ENCODE peak calls at places on chromosomes 7 and 10, in four cellular contexts. V is IMR-90, Z is HCT116, X is esophagus squamous epithelium. J is an unnamed sample.

GRCh38 chr7:95976369-95976768 is 204.0 kb downstream of the DYNC1I1 start:
- DNase-seq in X (no peak), V (no peak), Z (no peak), J (no peak)

GRCh38 chr7:19369182-19369581 is 224.0 kb upstream of the FERD3L start:
- DNase-seq in X (no peak), V (no peak), Z (no peak), J (no peak)

GRCh38 chr7:67022501-67022900 is 25.9 kb downstream of the TYW1 start:
- DNase-seq in Z (no peak), X (no peak), V (no peak), J (no peak)

GRCh38 chr10:48742891-48743845 is 58.5 kb downstream of the WDFY4 start:
- DNase-seq in Z (no peak), X (no peak), V (no peak), J (peak; percentile 3)

GRCh38 chr7:28570970-28571288 is 158.6 kb downstream of the CREB5 start:
- DNase-seq in V (peak; percentile 56), Z (no peak), X (no peak), J (no peak)

GRCh38 chr10:58023341-58024073 is 244.2 kb downstream of the IPMK start:
- DNase-seq in V (peak; percentile 90), Z (no peak), X (no peak), J (no peak)

GRCh38 chr10:12382956-12383531 is 33.7 kb downstream of the CAMK1D start:
- DNase-seq in Z (no peak), V (no peak), X (no peak), J (no peak)

GRCh38 chr7:47180268-47180826 is 401.6 kb downstream of the TNS3 start:
- DNase-seq in V (peak; percentile 72), Z (peak; percentile 33), X (no peak), J (peak; percentile 75)

GRCh38 chr7:151833213-151833651 is 43.7 kb downstream of the PRKAG2 start:
- DNase-seq in X (no peak), Z (no peak), V (no peak), J (no peak)

GRCh38 chr10:5589963-5590511 is 65.3 kb downstream of the CALML3 start:
- DNase-seq in Z (no peak), X (no peak), V (peak; percentile 76), J (no peak)

GRCh38 chr7:55132890-55133551 is 114.2 kb downstream of the EGFR start:
- DNase-seq in X (no peak), V (peak; percentile 100), Z (peak; percentile 97), J (peak; percentile 61)

GRCh38 chr10:49182776-49183175 is 5.4 kb downstream of the TMEM273 start:
- DNase-seq in Z (no peak), X (no peak), V (no peak), J (no peak)

GRCh38 chr10:79488303-79488702 is 24.0 kb upstream of the EIF5AL1 start:
- DNase-seq in X (no peak), V (peak; percentile 92), Z (peak; percentile 48), J (peak; percentile 67)

GRCh38 chr7:15461576-15461975 is 100.2 kb downstream of the AGMO start:
- DNase-seq in V (peak; percentile 87), Z (no peak), X (no peak), J (no peak)

GRCh38 chr7:105250239-105250638 is 138.5 kb downstream of the SRPK2 start:
- DNase-seq in X (no peak), Z (no peak), V (no peak), J (no peak)

GRCh38 chr7:151599401-151600227 is 79.9 kb upstream of the RHEB start:
- DNase-seq in V (peak; percentile 93), X (no peak), Z (peak; percentile 68), J (no peak)

GRCh38 chr7:146067880-146068279 is 48.7 kb upstream of the CNTNAP2 start:
- DNase-seq in V (no peak), X (no peak), Z (no peak), J (no peak)

GRCh38 chr10:105806-106205 is 29.4 kb upstream of the ZMYND11 start:
- DNase-seq in X (no peak), V (no peak), Z (no peak), J (no peak)

GRCh38 chr10:24350111-24350921 is 141.4 kb downstream of the KIAA1217 start:
- DNase-seq in Z (no peak), V (peak; percentile 79), X (no peak), J (no peak)

GRCh38 chr10:101053516-101053915 is 8.3 kb upstream of the KAZALD1 start:
- DNase-seq in X (no peak), Z (no peak), V (peak; percentile 74), J (no peak)

DNA sequence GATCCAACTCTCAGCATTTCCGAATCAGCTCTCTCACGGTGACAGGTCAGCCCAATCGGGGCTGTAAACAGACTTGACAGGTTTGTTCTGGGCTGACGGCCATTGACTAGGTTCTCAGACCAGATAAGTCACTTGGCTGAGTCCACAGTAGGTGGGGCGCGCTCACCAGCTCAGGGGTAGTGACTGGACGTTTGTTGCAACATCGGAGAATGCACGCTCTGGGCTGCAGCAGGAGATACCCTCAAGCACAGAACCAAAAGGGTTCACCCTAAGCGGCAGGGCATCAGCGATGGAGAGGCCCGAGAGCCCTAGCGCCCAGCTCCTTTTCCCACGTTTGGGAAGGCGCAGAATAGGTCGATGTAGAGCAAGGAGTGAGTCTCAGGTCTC is 1.8 kb downstream of the KLLN start:
- DNase-seq in V (peak; percentile 89), Z (no peak), X (no peak), J (peak; percentile 63)
- TF ChIP-seq POLR2A in V (peak; percentile 4), Z (no peak), X (no peak), J (no peak)

DNA sequence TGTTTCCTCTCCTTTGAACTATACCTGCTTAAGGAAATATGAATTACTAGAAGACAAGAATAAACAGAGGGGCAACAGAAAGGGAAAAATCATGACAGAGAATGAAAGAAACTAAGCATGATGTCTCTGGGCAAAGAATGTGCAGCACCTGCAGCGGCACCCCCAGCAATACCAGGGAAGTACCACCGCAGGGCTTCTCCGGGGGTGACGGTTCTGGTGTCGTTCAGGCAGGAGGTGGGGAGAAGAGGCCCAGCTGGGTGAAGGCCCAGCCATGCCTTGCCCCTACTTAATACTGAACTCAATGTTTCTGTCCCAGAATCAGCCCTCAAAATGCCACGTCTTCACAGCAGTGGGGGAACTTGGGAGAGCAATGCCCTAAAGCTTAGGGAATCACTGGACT is 337.6 kb downstream of the CDC14C start:
- DNase-seq in V (no peak), Z (no peak), X (no peak), J (no peak)
- TF ChIP-seq POLR2A in V (no peak), Z (no peak), X (no peak), J (no peak)

GRCh38 chr7:610141-610530 is 90.5 kb upstream of the PDGFA start:
- DNase-seq in X (no peak), Z (no peak), V (no peak), J (no peak)

GRCh38 chr7:608954-609711 is 89.5 kb upstream of the PDGFA start:
- DNase-seq in X (no peak), Z (no peak), V (no peak), J (no peak)

GRCh38 chr7:608361-608760 is 88.7 kb upstream of the PDGFA start:
- DNase-seq in V (no peak), X (no peak), Z (no peak), J (no peak)

GRCh38 chr7:611281-611810 is 91.7 kb upstream of the PDGFA start:
- DNase-seq in X (no peak), V (no peak), Z (no peak), J (no peak)

GRCh38 chr7:610531-611280 is 91.1 kb upstream of the PDGFA start:
- DNase-seq in X (no peak), Z (no peak), V (peak; percentile 12), J (no peak)
- TF ChIP-seq POLR2A in X (no peak), Z (no peak), V (no peak), J (no peak)

GRCh38 chr7:157241631-157242030 is 95.2 kb upstream of the DNAJB6 start:
- DNase-seq in V (no peak), Z (no peak), X (no peak), J (no peak)
- TF ChIP-seq POLR2A in V (no peak), Z (no peak), X (no peak), J (no peak)

J was measured in tibial nerve.